ENCODE peak calls at places on chromosomes 11 and 22, in seven cellular contexts. B is stomach, O is transverse colon, J is GM12891, W is sigmoid colon, X is K562, C is H1. D is an unnamed sample.

GRCh38 chr11:79353706-79354105 is 87.1 kb downstream of the TENM4 start:
- DNase-seq in O (no peak), B (no peak), X (no peak), W (no peak), C (no peak), J (no peak), D (no peak)

GRCh38 chr11:2837096-2837601 is 48.4 kb downstream of the CDKN1C start:
- DNase-seq in J (no peak), O (peak), C (no peak), W (peak), X (peak), B (peak), D (no peak)

GRCh38 chr11:45503311-45503710 is 162.1 kb downstream of the CHST1 start:
- DNase-seq in X (no peak), C (no peak), O (no peak), W (no peak), B (no peak), J (no peak), D (no peak)

GRCh38 chr11:23767576-23767975 is 729.3 kb upstream of the LUZP2 start:
- DNase-seq in O (no peak), C (no peak), J (no peak), B (no peak), X (no peak), W (no peak), D (no peak)

GRCh38 chr22:31089101-31090100 is 8.3 kb downstream of the SMTN start:
- DNase-seq in W (peak), X (peak), O (peak), B (peak), C (no peak), J (peak), D (peak)

GRCh38 chr22:19873138-19873959 is 18.7 kb upstream of the GNB1L start:
- DNase-seq in O (peak), X (no peak), B (no peak), C (no peak), W (peak), J (peak), D (peak)

GRCh38 chr11:103085758-103086365 is 6.1 kb downstream of the DCUN1D5 start:
- DNase-seq in C (no peak), O (no peak), W (no peak), J (no peak), B (no peak), X (no peak), D (no peak)

GRCh38 chr22:24105018-24105360 is 76.3 kb upstream of the SUSD2 start:
- DNase-seq in W (peak), C (no peak), O (no peak), B (no peak), J (no peak), X (no peak), D (no peak)

GRCh38 chr22:45678961-45679912 is 7.6 kb downstream of the ATXN10 start:
- DNase-seq in J (no peak), B (no peak), X (no peak), C (no peak), W (no peak), O (no peak), D (no peak)

GRCh38 chr11:121253951-121254350 is 38.6 kb upstream of the SC5D start:
- DNase-seq in B (no peak), W (no peak), X (no peak), C (no peak), J (no peak), O (no peak), D (no peak)

GRCh38 chr11:121451178-121451981 is 734 bp upstream of the SORL1 start:
- DNase-seq in J (no peak), B (peak), X (no peak), O (peak), W (no peak), C (no peak), D (no peak)

GRCh38 chr11:67600324-67601029 is 6.3 kb upstream of the NDUFV1 start:
- DNase-seq in X (no peak), J (no peak), C (no peak), O (peak), B (no peak), W (no peak), D (no peak)

GRCh38 chr11:61041755-61042518 is 60.4 kb upstream of the CD5 start:
- DNase-seq in W (no peak), O (peak), C (peak), B (peak), X (no peak), J (peak), D (peak)

GRCh38 chr22:44337658-44338004 is 24.9 kb upstream of the SHISAL1 start:
- DNase-seq in X (peak), C (no peak), J (no peak), W (peak), O (peak), B (peak), D (no peak)

GRCh38 chr11:132028380-132029240 is 658.2 kb downstream of the NTM start:
- DNase-seq in X (peak), B (peak), J (peak), O (peak), C (no peak), W (no peak), D (no peak)

GRCh38 chr22:18976197-18976751 is 40.2 kb upstream of the PRODH start:
- DNase-seq in B (no peak), W (no peak), O (no peak), C (no peak), J (no peak), X (no peak), D (no peak)

GRCh38 chr22:23313791-23314567 is 133.7 kb downstream of the BCR start:
- DNase-seq in W (no peak), O (no peak), X (no peak), C (no peak), B (no peak), J (no peak), D (peak)

GRCh38 chr11:93842461-93842860 is 8.0 kb downstream of the VSTM5 start:
- DNase-seq in W (no peak), C (no peak), J (no peak), B (peak), O (peak), X (peak), D (no peak)

GRCh38 chr11:6601041-6601461 is 2.4 kb downstream of the RRP8 start:
- DNase-seq in W (peak), C (no peak), X (no peak), B (no peak), O (no peak), J (no peak), D (no peak)

GRCh38 chr11:6596237-6596877 is 7.1 kb downstream of the RRP8 start:
- DNase-seq in J (no peak), X (no peak), O (no peak), C (no peak), B (no peak), W (peak), D (no peak)

GRCh38 chr11:6599449-6599848 is 4.0 kb downstream of the RRP8 start:
- DNase-seq in C (no peak), X (no peak), J (no peak), W (no peak), B (no peak), O (no peak), D (no peak)

GRCh38 chr11:6599884-6600390 is 3.5 kb downstream of the RRP8 start:
- DNase-seq in O (no peak), X (no peak), J (no peak), C (no peak), W (peak), B (no peak), D (no peak)

DNA sequence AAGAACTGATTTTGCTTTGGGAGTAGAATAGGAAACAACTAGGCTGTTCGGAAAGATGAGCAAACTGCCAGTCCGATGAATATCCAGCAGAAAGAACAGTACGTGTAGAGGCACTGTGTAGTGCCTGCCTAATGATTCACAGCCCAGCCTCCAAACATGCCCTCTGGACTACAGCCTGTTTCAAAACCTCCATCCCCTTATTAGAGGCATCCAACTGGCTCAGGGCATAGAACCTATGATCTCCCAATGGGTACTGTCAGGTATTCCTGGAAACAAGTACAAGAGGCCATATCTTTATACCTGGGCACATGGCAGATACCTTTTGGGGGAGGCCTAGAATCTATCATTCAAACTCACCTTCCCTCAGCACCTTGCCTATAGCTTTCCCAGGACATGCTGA is 4.9 kb downstream of the RRP8 start:
- DNase-seq in B (no peak), W (no peak), C (no peak), O (no peak), X (no peak), J (no peak), D (no peak)
- TF ChIP-seq POLR2A in B (no peak), W (no peak), C (no peak), O (no peak), X (no peak), J (no peak), D (no peak)

GRCh38 chr11:773830-774229 is 3.5 kb downstream of the GATD1 start:
- DNase-seq in X (no peak), W (no peak), O (no peak), C (no peak), B (no peak), J (no peak), D (no peak)

GRCh38 chr11:779120-779954 is 2.0 kb upstream of the GATD1 start:
- DNase-seq in J (no peak), C (no peak), B (no peak), W (no peak), O (peak), X (no peak), D (no peak)

GRCh38 chr11:774873-775592 is 2.3 kb downstream of the GATD1 start:
- DNase-seq in J (no peak), W (peak), O (no peak), B (no peak), C (no peak), X (no peak), D (no peak)

GRCh38 chr11:777288-778255 is at the start of gene GATD1:
- DNase-seq in X (peak), C (no peak), B (peak), O (peak), J (peak), W (peak), D (peak)

DNA sequence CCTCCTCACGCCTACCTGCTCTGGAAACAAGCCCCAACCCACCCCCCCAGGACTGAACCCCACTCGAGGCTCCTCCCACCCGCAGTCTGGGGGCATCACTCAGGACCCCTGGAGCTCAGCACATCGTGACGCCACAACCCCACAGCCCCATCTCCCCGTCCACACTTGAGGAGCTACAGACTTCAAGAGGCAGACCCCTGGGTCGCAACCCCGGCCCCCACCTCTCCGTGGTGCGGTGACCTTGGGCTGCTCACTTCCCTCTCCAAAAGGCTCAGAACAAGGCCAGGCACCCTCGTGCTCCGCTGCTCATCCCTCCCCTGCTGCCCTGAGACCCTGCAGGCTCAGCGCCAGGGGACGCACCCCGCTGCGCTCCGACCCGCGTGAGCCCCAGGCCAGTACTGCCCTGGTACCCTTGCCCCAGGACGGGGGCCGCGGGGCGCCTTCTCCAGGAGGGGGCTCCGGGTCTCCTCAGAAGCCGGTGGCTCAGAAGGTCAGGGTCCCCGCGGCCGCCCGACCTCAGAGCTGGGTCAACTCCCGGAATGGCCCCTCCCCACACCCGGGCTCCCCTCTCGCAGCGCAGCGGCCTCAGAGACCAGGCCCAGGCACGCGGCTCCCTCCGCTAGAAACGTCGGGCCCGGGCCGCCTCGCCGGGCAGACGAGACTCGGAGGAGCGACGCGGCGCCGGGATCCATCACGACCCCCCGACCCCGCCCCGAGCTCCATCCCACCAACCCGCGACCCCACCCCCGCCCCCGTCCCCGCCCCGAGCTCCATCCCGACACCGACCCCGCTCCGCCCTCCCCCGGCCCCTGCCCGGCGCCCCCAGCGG is 614 bp downstream of the GATD1 start:
- DNase-seq in O (no peak), W (peak), B (no peak), C (no peak), X (peak), J (peak), D (no peak)
- TF ChIP-seq POLR2AphosphoS5 in O (no peak), W (no peak), B (no peak), C (no peak), X (no peak), J (peak), D (peak)

GRCh38 chr11:120226714-120227113 is 13.2 kb upstream of the POU2F3 start:
- DNase-seq in O (no peak), X (no peak), B (no peak), C (no peak), J (no peak), W (no peak), D (no peak)
- TF ChIP-seq POLR2A in O (no peak), X (no peak), B (no peak), C (no peak), J (no peak), W (no peak), D (no peak)

DNA sequence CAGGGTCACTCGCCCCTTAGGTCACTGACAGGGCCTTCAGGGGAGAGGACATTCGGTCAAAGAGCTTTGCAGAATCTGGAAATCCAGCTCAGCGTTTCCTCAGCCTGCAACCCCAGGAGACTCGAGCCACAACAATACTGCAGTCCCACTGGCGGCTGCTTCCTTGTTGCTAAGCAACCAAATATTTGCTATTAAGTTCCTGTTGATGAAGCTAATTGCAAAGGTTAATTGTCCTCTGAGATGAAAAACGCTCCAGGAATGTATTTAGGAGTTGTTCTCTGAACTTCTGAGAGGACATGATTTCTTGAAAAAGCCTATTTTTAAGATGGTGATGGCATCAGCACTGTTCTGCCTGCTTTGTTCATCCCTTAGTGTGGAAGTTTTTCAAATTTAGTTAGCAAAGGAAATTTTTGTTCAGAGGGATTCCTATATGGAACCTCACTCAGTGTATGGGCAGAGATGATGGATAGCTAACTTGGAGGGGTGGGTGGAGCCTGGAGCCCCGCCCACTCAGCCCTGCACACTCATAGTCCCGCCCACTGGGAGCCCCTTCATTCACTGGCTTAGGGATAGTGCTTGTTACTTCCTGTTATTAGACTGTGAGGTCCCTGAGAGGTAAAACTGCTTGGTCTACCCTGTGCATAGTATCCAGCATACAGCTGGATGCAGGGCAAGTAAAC is 109.1 kb downstream of the CSNK2A3 start:
- DNase-seq in B (no peak), X (peak), W (no peak), O (no peak), J (peak), C (no peak), D (no peak)
- TF ChIP-seq POLR2AphosphoS5 in B (no peak), X (no peak), W (no peak), O (no peak), J (no peak), C (no peak), D (no peak)

GRCh38 chr11:19225123-19225522 is 15.6 kb downstream of the E2F8 start:
- DNase-seq in W (no peak), O (no peak), J (no peak), X (no peak), B (no peak), C (no peak), D (no peak)
- TF ChIP-seq POLR2A in W (no peak), O (no peak), J (no peak), X (no peak), B (no peak), C (no peak), D (no peak)

DNA sequence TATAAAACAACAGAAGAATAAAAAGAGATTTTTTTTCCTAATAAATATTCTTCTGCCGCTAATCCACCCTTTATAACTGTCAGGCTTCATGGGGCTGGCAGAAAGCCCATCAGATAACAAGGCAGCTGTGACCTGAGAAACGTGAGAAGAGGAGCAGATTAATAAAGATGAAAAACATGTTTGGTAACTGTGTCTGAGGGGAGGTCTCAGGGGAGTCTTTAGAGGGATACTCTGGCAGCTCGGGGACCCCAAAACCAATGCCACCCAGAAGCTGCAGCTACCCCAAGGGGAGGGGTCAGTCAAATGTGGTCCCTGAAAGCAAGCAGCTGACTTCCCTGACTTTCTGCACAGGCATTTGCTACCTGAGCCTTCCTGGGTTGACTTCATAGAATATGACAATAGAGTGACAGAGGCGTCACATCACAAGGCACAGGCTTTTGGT is 48.4 kb upstream of the POU2AF1 start:
- DNase-seq in W (no peak), B (no peak), J (no peak), C (no peak), O (no peak), X (peak), D (no peak)
- TF ChIP-seq POLR2AphosphoS5 in W (no peak), B (no peak), J (no peak), C (no peak), O (no peak), X (no peak), D (no peak)

GRCh38 chr11:85628771-85629341 is 463 bp downstream of the TMEM126B start:
- DNase-seq in C (no peak), W (no peak), X (no peak), B (no peak), J (no peak), O (no peak), D (no peak)

GRCh38 chr11:85634747-85635146 is 6.4 kb downstream of the TMEM126B start:
- DNase-seq in O (no peak), B (no peak), C (no peak), X (no peak), J (no peak), W (no peak), D (no peak)
- TF ChIP-seq POLR2A in O (no peak), B (no peak), C (no peak), X (no peak), J (no peak), W (no peak), D (no peak)

GRCh38 chr11:111718436-111719325 is 47.5 kb downstream of the PPP2R1B start:
- DNase-seq in O (peak), X (no peak), J (no peak), B (peak), C (no peak), W (peak), D (no peak)
- TF ChIP-seq POLR2AphosphoS5 in O (peak), X (no peak), J (no peak), B (no peak), C (no peak), W (no peak), D (no peak)

D was measured in GM12892.